ENCODE peak calls at places on chromosomes 7 and 10, in four cellular contexts. E is HepG2, W is Panc1, K is K562. J is an unnamed sample.

GRCh38 chr10:108911814-108912541 is 1011.3 kb downstream of the XPNPEP1 start:
- DNase-seq in E (peak; percentile 3), W (no peak), K (no peak), J (no peak)

GRCh38 chr7:27895553-27895952 is 155.6 kb downstream of the TAX1BP1 start:
- DNase-seq in E (no peak), W (no peak), K (no peak), J (no peak)

GRCh38 chr10:117277675-117278074 is 36.8 kb downstream of the SLC18A2 start:
- DNase-seq in E (no peak), W (no peak), K (no peak), J (no peak)

GRCh38 chr10:119375574-119376265 is 166.8 kb downstream of the RGS10 start:
- DNase-seq in E (no peak), W (no peak), K (no peak), J (no peak)

GRCh38 chr7:70051726-70052125 is 453.5 kb downstream of the AUTS2 start:
- DNase-seq in E (no peak), W (no peak), K (no peak), J (no peak)

GRCh38 chr7:126659124-126659523 is 593.6 kb downstream of the GRM8 start:
- DNase-seq in E (no peak), W (no peak), K (no peak), J (no peak)

GRCh38 chr7:105963038-105963667 is at the start of gene CDHR3:
- DNase-seq in E (peak; percentile 28), W (no peak), K (no peak), J (no peak)

GRCh38 chr7:115352375-115352774 is 430.5 kb downstream of the MDFIC start:
- DNase-seq in E (no peak), W (no peak), K (no peak), J (no peak)

GRCh38 chr10:122051609-122052385 is 62.8 kb downstream of the TACC2 start:
- DNase-seq in E (peak; percentile 70), W (no peak), K (no peak), J (peak; percentile 79)

GRCh38 chr7:36048902-36049240 is 104.2 kb upstream of the EEPD1 start:
- DNase-seq in E (no peak), W (no peak), K (no peak), J (no peak)

GRCh38 chr7:11458736-11459483 is 373.1 kb downstream of the THSD7A start:
- DNase-seq in E (no peak), W (peak; percentile 55), K (no peak), J (no peak)

GRCh38 chr10:127196227-127196954 is at the start of gene INSYN2A:
- DNase-seq in E (no peak), W (no peak), K (no peak), J (no peak)

GRCh38 chr7:134865001-134865845 is 85.8 kb downstream of the CALD1 start:
- DNase-seq in E (no peak), W (no peak), K (no peak), J (no peak)

GRCh38 chr7:911791-912480 is 35.6 kb downstream of the GET4 start:
- DNase-seq in E (no peak), W (no peak), K (no peak), J (no peak)

GRCh38 chr7:100825760-100826545 is 1.4 kb downstream of the EPHB4 start:
- DNase-seq in E (peak; percentile 57), W (no peak), K (peak; percentile 43), J (no peak)

GRCh38 chr10:102309236-102309635 is 63.9 kb downstream of the GBF1 start:
- DNase-seq in E (no peak), W (no peak), K (no peak), J (no peak)

GRCh38 chr10:98101366-98101765 is 33.1 kb upstream of the R3HCC1L start:
- DNase-seq in E (no peak), W (no peak), K (no peak), J (no peak)

GRCh38 chr7:2710901-2711551 is 23.0 kb downstream of the AMZ1 start:
- DNase-seq in E (no peak), W (no peak), K (no peak), J (no peak)
- H3K27ac ChIP-seq in E (no peak overlapping the region), W (no peak overlapping the region), K (no peak overlapping the region), J (no peak overlapping the region)

DNA sequence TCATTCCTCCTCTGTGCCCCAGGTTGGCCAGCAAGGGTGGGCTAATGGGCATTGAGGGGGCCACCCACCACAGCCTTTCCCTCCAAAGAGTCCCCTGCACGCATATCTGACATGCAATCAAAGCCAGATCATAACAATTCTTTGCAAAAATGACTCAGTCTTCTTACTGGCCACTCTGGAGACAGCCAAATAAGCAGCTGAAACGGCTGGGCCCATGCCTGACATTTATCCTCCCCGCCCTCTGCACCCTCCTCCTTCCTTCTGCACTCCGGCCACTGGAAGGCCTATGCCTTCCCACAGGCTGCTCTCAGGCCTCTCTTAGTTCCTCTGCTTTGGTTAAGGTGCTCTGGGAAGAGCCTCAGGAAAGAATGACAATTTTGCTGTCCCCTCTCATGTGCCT is 29.2 kb upstream of the NPFFR1 start:
- DNase-seq in E (no peak), W (no peak), K (no peak), J (no peak)
- TF ChIP-seq TCF7L2 in E (no peak), W (no peak), K (no peak), J (no peak)

DNA sequence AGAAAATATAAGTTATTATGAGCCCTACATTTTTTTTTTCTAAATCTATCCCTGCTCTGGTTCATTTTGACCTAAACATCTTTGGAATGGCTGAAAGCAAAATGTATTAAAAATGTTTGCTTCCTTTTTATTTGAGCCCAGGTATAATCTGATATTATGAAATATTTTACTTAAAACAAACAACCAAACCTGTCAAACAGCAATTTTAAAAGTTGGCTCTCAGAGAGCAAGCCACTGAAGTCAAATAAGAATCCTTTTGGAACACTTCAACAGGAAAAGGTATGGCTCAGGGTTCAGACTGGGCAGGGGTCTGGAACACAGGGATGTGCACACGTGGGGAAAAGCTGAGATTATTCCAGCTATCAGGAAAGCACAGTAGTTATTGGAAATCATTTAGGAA is 782.9 kb downstream of the CCSER2 start:
- DNase-seq in E (no peak), W (no peak), K (no peak), J (no peak)
- TF ChIP-seq CTCF in E (no peak), W (no peak), K (no peak), J (no peak)

DNA sequence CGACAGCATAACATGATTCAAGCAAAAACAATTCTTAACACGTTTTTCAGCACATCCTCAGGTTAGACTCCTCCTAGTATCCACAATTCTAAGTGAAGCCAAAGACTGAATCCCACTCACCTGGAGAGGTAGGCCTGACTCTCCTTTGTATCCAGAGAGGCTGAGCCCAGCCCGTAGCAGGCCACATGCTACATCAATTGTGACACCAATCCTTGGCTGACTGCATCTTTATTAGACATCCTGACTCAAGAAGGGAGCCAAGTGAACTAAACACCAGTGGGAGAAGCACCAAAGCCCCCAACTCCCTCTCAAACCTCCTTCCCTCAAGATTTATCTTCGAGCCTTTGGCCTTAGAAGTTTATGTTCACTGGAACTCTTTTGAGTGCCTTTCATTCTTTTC is 125.5 kb upstream of the PDLIM1 start:
- DNase-seq in E (no peak), W (no peak), K (no peak), J (no peak)
- H3K27ac ChIP-seq in E (no peak overlapping the region), W (no peak overlapping the region), K (no peak overlapping the region), J (no peak overlapping the region)

DNA sequence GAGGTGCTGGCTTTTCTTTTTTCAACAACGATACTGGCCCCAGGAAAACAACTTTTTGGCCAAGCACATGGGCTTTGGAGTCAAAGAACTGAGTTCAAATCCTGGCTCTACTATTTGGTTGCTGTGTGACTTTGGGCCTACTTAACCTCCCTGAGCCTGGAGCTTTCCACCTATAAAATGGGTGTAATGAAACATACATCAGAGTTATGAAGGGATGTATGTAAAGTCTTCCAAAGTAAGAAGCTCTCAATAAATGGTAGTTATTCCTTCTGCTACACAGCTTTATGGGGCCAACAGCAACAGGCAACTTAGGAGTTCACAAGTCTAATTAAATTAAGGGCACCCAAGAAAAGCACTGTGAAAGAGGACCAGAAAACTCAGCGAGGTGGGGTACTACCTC is 33.0 kb downstream of the ZNF777 start:
- DNase-seq in E (no peak), W (no peak), K (no peak), J (no peak)
- TF ChIP-seq TCF7L2 in E (no peak), W (no peak), K (no peak), J (no peak)

GRCh38 chr10:75911426-75911825 is 480.0 kb downstream of the LRMDA start:
- DNase-seq in E (no peak), W (no peak), K (no peak), J (no peak)

GRCh38 chr10:75904499-75905283 is 473.3 kb downstream of the LRMDA start:
- DNase-seq in E (no peak), W (no peak), K (no peak), J (no peak)

DNA sequence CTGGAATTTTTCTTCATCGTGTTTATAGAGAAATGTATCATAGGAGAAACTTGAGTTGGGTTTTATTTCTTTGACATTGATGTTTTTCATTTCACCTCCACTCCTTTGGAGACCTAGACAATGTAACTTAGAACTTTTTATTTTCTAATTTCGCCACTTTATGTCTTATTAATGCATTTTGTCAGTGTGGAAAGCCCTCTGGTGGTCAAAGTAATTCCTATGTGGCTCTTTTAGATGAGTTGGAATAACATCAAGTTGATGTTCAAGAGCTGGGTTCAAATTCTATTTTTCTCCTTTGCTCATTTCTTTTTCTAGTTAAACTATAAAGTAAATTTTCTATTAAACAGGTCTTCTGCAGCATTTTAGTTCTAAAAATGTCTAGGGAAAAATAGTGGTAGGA is 478.6 kb downstream of the LRMDA start:
- DNase-seq in E (peak; percentile 26), W (no peak), K (no peak), J (no peak)
- TF ChIP-seq CTCF in E (peak; percentile 28), W (peak; percentile 35), K (no peak), J (peak; percentile 59)

DNA sequence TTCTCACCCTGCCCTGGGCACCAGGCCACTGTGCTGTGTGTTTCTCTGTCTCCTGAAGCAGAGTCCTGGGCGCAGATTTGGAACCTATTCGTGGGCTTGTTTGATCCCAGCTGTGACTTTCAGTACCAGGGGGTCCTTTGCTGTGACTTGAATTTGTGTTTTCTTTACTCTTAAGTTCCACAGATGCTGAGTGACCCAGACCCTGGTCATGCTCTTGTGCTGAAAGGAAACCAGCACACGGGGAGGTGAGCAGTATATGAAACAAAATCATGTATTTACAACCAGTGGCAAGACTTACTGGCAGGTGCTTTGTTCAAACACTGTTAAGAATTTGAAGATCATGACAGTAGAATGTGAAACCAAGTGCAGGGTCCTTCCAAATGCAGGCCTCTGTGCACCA is 89.2 kb upstream of the PRSS58 start:
- DNase-seq in E (no peak), W (no peak), K (no peak), J (no peak)
- H3K27ac ChIP-seq in E (no peak overlapping the region), W (no peak overlapping the region), K (no peak overlapping the region), J (no peak overlapping the region)

GRCh38 chr10:4079796-4080195 is 294.8 kb upstream of the KLF6 start:
- DNase-seq in E (no peak), W (no peak), K (no peak), J (no peak)

GRCh38 chr10:4081691-4082111 is 296.7 kb upstream of the KLF6 start:
- DNase-seq in E (no peak), W (no peak), K (no peak), J (no peak)

GRCh38 chr10:4077804-4078203 is 292.8 kb upstream of the KLF6 start:
- DNase-seq in E (no peak), W (no peak), K (no peak), J (no peak)

GRCh38 chr10:4082851-4083250 is 297.8 kb upstream of the KLF6 start:
- DNase-seq in E (no peak), W (no peak), K (no peak), J (no peak)

GRCh38 chr10:4080225-4080624 is 295.2 kb upstream of the KLF6 start:
- DNase-seq in E (no peak), W (no peak), K (no peak), J (no peak)
- TF ChIP-seq TCF7L2 in E (no peak), W (no peak), K (no peak), J (no peak)

J was measured in HCT116.